ENCODE peak calls at places on chromosomes 3 and 15, in five cellular contexts. R is astrocyte of the spinal cord, E is A549, X is DMS 273 treated with DMSO at 0.1 percent for 48 hours, G is psoas muscle. M is an unnamed sample.

GRCh38 chr15:90451215-90451850 is 63.3 kb downstream of the IQGAP1 start:
- DNase-seq in X (peak), G (no peak), E (no peak), R (peak), M (no peak)

GRCh38 chr3:49461443-49462171 is 8.5 kb upstream of the DAG1 start:
- DNase-seq in X (peak), R (no peak), G (no peak), E (no peak), M (no peak)

GRCh38 chr3:129672412-129672811 is 65.9 kb upstream of the PLXND1 start:
- DNase-seq in R (no peak), E (no peak), G (no peak), X (no peak), M (no peak)

GRCh38 chr3:58419782-58420512 is 13.7 kb downstream of the PDHB start:
- DNase-seq in X (no peak), R (peak), E (no peak), G (peak), M (no peak)

GRCh38 chr15:73318463-73319351 is 50.1 kb downstream of the HCN4 start:
- DNase-seq in G (no peak), R (no peak), E (no peak), X (no peak), M (peak)

GRCh38 chr3:127015282-127016042 is 32.5 kb downstream of the PLXNA1 start:
- DNase-seq in R (no peak), X (no peak), E (no peak), G (no peak), M (no peak)

GRCh38 chr15:57496946-57497944 is 94.5 kb upstream of the MYZAP start:
- DNase-seq in E (no peak), G (no peak), R (no peak), X (no peak), M (no peak)

GRCh38 chr15:69060041-69060481 is 45.6 kb downstream of the NOX5 start:
- DNase-seq in R (no peak), G (peak), E (no peak), X (no peak), M (peak)

GRCh38 chr3:45968706-45969105 is 25.4 kb downstream of the CXCR6 start:
- DNase-seq in E (no peak), X (no peak), G (no peak), R (peak), M (no peak)

GRCh38 chr15:41520636-41521035 is 7.0 kb upstream of the LTK start:
- DNase-seq in X (no peak), E (no peak), R (no peak), G (no peak), M (no peak)

GRCh38 chr3:101036213-101036618 is 43.0 kb upstream of the ABI3BP start:
- DNase-seq in X (no peak), E (peak), G (peak), R (peak), M (no peak)

GRCh38 chr3:142445816-142446254 is 2.0 kb downstream of the XRN1 start:
- DNase-seq in E (no peak), R (peak), X (no peak), G (no peak), M (no peak)